ENCODE peak calls at places on chromosome 5, in ten cellular contexts. F is B cell; I is cardiac fibroblast; E is fibroblast of the aortic adventitia; M is CD8-positive, alpha-beta T cell; W is choroid plexus epithelial cell; P is GM13977; B is type B pancreatic cell; Q is GM20000; R is PC-3. A is an unnamed sample.
A peak's percentile ranks its signal among the peaks of the same experiment; 100 is the strongest.

GRCh38 chr5:27241564-27242257 is 203.3 kb upstream of the CDH9 start:
- DNase-seq in F (no peak), I (peak; percentile 96), E (peak; percentile 97), M (no peak), W (peak; percentile 98), P (no peak), B (no peak), Q (no peak), R (peak; percentile 92), A (no peak)

GRCh38 chr5:108278285-108279240 is 103.3 kb downstream of the FBXL17 start:
- DNase-seq in F (no peak), I (no peak), E (no peak), M (no peak), W (no peak), P (no peak), B (no peak), Q (no peak), R (no peak), A (no peak)

GRCh38 chr5:138964547-138965174 is 89.5 kb upstream of the LRRTM2 start:
- DNase-seq in F (no peak), I (no peak), E (no peak), M (no peak), W (no peak), P (no peak), B (no peak), Q (no peak), R (no peak), A (no peak)

GRCh38 chr5:120955795-120956194 is 491.7 kb downstream of the PRR16 start:
- DNase-seq in F (no peak), I (no peak), E (no peak), M (no peak), W (no peak), P (no peak), B (no peak), Q (no peak), R (no peak), A (no peak)

GRCh38 chr5:175862131-175863012 is 9.0 kb upstream of the CPLX2 start:
- DNase-seq in F (no peak), I (no peak), E (no peak), M (no peak), W (no peak), P (no peak), B (no peak), Q (no peak), R (no peak), A (peak; percentile 27)

GRCh38 chr5:78983601-78984000 is 1.5 kb downstream of the ARSB start:
- DNase-seq in F (peak; percentile 18), I (no peak), E (no peak), M (no peak), W (no peak), P (peak; percentile 55), B (no peak), Q (peak; percentile 32), R (peak; percentile 1), A (no peak)

GRCh38 chr5:15669826-15670225 is 169.8 kb downstream of the FBXL7 start:
- DNase-seq in F (no peak), I (no peak), E (no peak), M (no peak), W (no peak), P (no peak), B (no peak), Q (no peak), R (no peak), A (no peak)

GRCh38 chr5:131640043-131640856 is 5.2 kb upstream of the RAPGEF6 start:
- DNase-seq in F (peak; percentile 19), I (peak; percentile 72), E (peak; percentile 50), M (peak; percentile 30), W (peak; percentile 19), P (peak; percentile 22), B (no peak), Q (peak; percentile 38), R (peak; percentile 37), A (no peak)

GRCh38 chr5:172550096-172550765 is 90.8 kb upstream of the NEURL1B start:
- DNase-seq in F (no peak), I (peak; percentile 15), E (no peak), M (no peak), W (no peak), P (no peak), B (no peak), Q (no peak), R (no peak), A (no peak)

GRCh38 chr5:173557123-173557903 is 59.1 kb downstream of the BOD1 start:
- DNase-seq in F (no peak), I (no peak), E (no peak), M (no peak), W (peak; percentile 23), P (no peak), B (no peak), Q (no peak), R (no peak), A (no peak)

GRCh38 chr5:31412324-31412723 is 119.6 kb downstream of the DROSHA start:
- DNase-seq in F (no peak), I (peak; percentile 27), E (peak; percentile 16), M (no peak), W (peak; percentile 61), P (no peak), B (no peak), Q (no peak), R (no peak), A (no peak)

DNA sequence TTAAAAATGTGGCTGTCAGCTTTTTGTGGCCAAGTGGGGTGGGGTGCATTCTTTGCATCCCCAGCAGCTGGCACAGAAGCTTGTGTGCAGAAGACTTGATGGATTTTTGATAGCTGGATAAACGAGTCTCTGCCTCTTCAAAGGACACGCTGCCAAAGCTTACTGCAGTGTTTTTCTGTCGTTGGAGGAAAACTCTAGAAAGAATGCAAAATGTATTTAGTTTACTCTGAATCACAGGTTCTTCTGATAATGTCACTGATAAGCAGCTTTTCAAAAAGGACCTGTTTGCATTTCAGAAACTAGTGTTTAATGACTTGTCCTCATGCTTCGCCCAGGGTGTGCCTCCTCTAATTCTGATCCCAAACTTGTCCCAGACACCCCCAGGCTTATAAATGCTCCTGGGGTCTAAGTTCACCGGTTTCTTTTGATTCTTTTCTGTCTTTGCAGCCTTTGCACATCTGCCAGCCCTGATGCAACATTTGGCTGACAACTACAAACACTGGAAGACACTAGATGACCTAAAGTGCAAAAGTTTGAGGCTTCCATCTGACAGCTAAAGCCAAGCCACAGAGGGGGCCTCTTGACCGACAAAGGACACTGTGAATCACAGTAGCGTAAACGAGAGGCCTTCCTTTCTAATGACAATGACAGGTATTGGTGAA is 66.0 kb downstream of the WDR41 start:
- DNase-seq in F (no peak), I (peak; percentile 13), E (peak; percentile 22), M (no peak), W (no peak), P (no peak), B (no peak), Q (no peak), R (peak; percentile 53), A (no peak)
- TF ChIP-seq CTCF in F (no peak), I (no peak), E (no peak), M (no peak), W (no peak), P (no peak), B (no peak), Q (no peak), R (no peak), A (no peak)

GRCh38 chr5:142694092-142694856 is 8.4 kb upstream of the FGF1 start:
- DNase-seq in F (no peak), I (no peak), E (no peak), M (no peak), W (no peak), P (no peak), B (no peak), Q (no peak), R (no peak), A (no peak)
- TF ChIP-seq CTCF in F (no peak), I (peak; percentile 22), E (peak; percentile 11), M (no peak), W (no peak), P (no peak), B (peak; percentile 58), Q (no peak), R (no peak), A (peak; percentile 21)

GRCh38 chr5:10985711-10986110 is 224.7 kb upstream of the DAP start:
- DNase-seq in F (no peak), I (no peak), E (no peak), M (no peak), W (no peak), P (no peak), B (no peak), Q (no peak), R (no peak), A (no peak)

GRCh38 chr5:10987291-10987806 is 226.3 kb upstream of the DAP start:
- DNase-seq in F (no peak), I (peak; percentile 1), E (no peak), M (no peak), W (no peak), P (no peak), B (no peak), Q (no peak), R (no peak), A (no peak)

GRCh38 chr5:10989577-10990263 is 228.7 kb upstream of the DAP start:
- DNase-seq in F (no peak), I (no peak), E (no peak), M (no peak), W (no peak), P (no peak), B (no peak), Q (no peak), R (no peak), A (no peak)

GRCh38 chr5:10988637-10989036 is 227.6 kb upstream of the DAP start:
- DNase-seq in F (no peak), I (no peak), E (no peak), M (no peak), W (no peak), P (no peak), B (no peak), Q (no peak), R (no peak), A (no peak)

DNA sequence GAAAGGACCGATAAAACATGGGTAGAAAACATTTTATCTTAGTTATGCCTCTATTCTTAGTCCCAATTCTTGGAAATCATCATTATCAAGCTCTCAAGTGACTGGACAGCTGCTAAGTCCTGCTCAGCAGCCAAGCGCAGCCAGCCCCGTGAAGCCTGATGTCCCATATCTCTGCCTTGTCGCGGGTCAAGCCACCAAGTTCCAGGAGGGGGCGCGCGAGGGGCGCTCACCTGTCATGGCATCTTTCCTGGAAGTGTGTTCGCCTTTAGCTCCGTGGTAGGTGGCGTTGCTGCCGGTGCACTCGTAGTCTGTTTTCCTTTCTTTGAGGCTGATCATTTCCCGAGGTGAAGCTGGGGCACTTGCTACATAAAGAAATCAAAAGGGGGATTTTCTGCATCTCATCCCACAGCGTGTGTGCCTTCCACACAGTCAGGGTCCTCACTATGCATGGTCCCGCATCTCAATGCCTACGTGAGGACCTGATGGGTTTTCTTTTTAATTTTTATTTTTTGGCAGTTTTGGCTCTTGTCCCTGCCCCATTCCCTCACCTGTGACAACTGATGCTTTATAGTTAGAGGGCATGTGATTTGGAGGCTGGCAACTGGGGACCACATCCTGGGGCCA is 227.0 kb upstream of the DAP start:
- DNase-seq in F (no peak), I (peak; percentile 7), E (no peak), M (peak; percentile 53), W (peak; percentile 4), P (peak; percentile 77), B (peak; percentile 85), Q (peak; percentile 77), R (peak; percentile 75), A (peak; percentile 66)
- TF ChIP-seq CTCF in F (peak; percentile 67), I (peak; percentile 41), E (peak; percentile 45), M (peak; percentile 41), W (peak; percentile 53), P (peak; percentile 90), B (peak; percentile 92), Q (peak; percentile 80), R (peak; percentile 90), A (peak; percentile 44)

DNA sequence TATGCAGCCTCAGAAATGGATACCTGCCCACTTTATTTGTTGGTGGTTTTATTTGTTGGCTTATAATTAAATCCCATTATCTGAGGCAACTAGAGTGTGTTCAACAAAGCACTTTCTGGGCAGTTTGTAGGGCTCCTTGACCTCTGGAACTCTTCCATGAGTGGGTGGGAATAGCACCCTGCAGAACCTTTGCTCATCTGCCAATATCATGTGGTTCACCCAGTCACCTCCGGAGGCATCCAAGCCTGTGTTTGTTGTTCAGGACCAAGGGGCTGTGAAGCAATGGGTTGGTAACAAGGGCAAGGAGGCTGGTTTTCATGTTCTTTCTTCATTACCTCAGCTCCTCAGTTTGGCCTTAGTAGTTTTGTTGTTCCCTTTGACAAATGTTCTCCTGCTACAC is 314.0 kb downstream of the NDUFS4 start:
- DNase-seq in F (no peak), I (peak; percentile 36), E (peak; percentile 21), M (no peak), W (peak; percentile 65), P (no peak), B (no peak), Q (no peak), R (peak; percentile 21), A (peak; percentile 71)
- TF ChIP-seq CTCF in F (no peak), I (peak; percentile 22), E (no peak), M (no peak), W (peak; percentile 47), P (no peak), B (peak; percentile 30), Q (no peak), R (peak; percentile 10), A (peak; percentile 17)